ENCODE peak calls at places on chromosomes 5 and 9, in four cellular contexts. S is GM12878, I is HCT116, Y is A673. F is an unnamed sample.
A peak's percentile ranks its signal among the peaks of the same experiment; 100 is the strongest.

GRCh38 chr9:137583347-137583746 is 4.6 kb upstream of the DPH7 start:
- DNase-seq in S (no peak), I (no peak), Y (no peak), F (no peak)

GRCh38 chr5:998975-999501 is 9.6 kb upstream of the NKD2 start:
- DNase-seq in S (no peak), I (no peak), Y (no peak), F (no peak)

GRCh38 chr5:119274767-119275130 is 81.1 kb upstream of the TNFAIP8 start:
- DNase-seq in S (no peak), I (peak; percentile 18), Y (peak; percentile 35), F (no peak)

GRCh38 chr5:112077180-112077579 is 320.2 kb upstream of the NREP start:
- DNase-seq in S (peak; percentile 25), I (no peak), Y (no peak), F (no peak)

GRCh38 chr9:85136978-85137377 is 467.4 kb downstream of the NTRK2 start:
- DNase-seq in S (no peak), I (no peak), Y (no peak), F (no peak)

GRCh38 chr5:173315495-173316352 is 12.5 kb downstream of the STC2 start:
- DNase-seq in S (no peak), I (no peak), Y (peak; percentile 58), F (peak; percentile 45)

GRCh38 chr9:7298123-7298522 is 501.5 kb downstream of the DMAC1 start:
- DNase-seq in S (peak; percentile 92), I (no peak), Y (no peak), F (no peak)

GRCh38 chr9:101480386-101480785 is 44.8 kb upstream of the ALDOB start:
- DNase-seq in S (no peak), I (no peak), Y (no peak), F (no peak)

GRCh38 chr5:137129906-137130680 is 369.0 kb downstream of the SPOCK1 start:
- DNase-seq in S (no peak), I (no peak), Y (no peak), F (no peak)

GRCh38 chr9:134230092-134230941 is 66.0 kb upstream of the RNU6ATAC start:
- DNase-seq in S (no peak), I (no peak), Y (no peak), F (no peak)

GRCh38 chr9:31637861-31638260 is 746.6 kb upstream of the ACO1 start:
- DNase-seq in S (no peak), I (no peak), Y (no peak), F (no peak)

GRCh38 chr5:17401509-17402290 is 96.3 kb upstream of the TAF11L2 start:
- DNase-seq in S (no peak), I (no peak), Y (no peak), F (peak; percentile 68)

GRCh38 chr5:2286250-2286649 is 403.5 kb upstream of the IRX4 start:
- DNase-seq in S (no peak), I (no peak), Y (no peak), F (no peak)

GRCh38 chr5:124746916-124747769 is 704 bp upstream of the ZNF608 start:
- DNase-seq in S (peak; percentile 66), I (peak; percentile 80), Y (peak; percentile 84), F (peak; percentile 93)

GRCh38 chr5:134606726-134607125 is 25.9 kb downstream of the SAR1B start:
- DNase-seq in S (no peak), I (no peak), Y (no peak), F (no peak)

GRCh38 chr5:104598285-104598684 is 1035.7 kb upstream of the NUDT12 start:
- DNase-seq in S (no peak), I (no peak), Y (no peak), F (no peak)

GRCh38 chr9:75089369-75089766 is 1.1 kb downstream of the OSTF1 start:
- DNase-seq in S (no peak), I (no peak), Y (no peak), F (no peak)

GRCh38 chr9:35112257-35113020 is 3.2 kb downstream of the ATOSB start:
- DNase-seq in S (no peak), I (no peak), Y (no peak), F (no peak)

GRCh38 chr9:114220129-114220541 is 64.8 kb downstream of the COL27A1 start:
- DNase-seq in S (no peak), I (no peak), Y (no peak), F (no peak)

GRCh38 chr5:126464959-126465358 is 41.8 kb downstream of the GRAMD2B start:
- DNase-seq in S (no peak), I (no peak), Y (no peak), F (no peak)

GRCh38 chr5:89988129-89988528 is 421.4 kb downstream of the CETN3 start:
- DNase-seq in S (no peak), I (no peak), Y (peak; percentile 50), F (peak; percentile 41)

GRCh38 chr9:16214677-16215076 is 655.8 kb downstream of the BNC2 start:
- DNase-seq in S (no peak), I (no peak), Y (no peak), F (no peak)

GRCh38 chr5:126195410-126196100 is 227.7 kb upstream of the GRAMD2B start:
- DNase-seq in S (no peak), I (no peak), Y (no peak), F (no peak)

GRCh38 chr5:177997846-177998245 is 1.8 kb upstream of the PROP1 start:
- DNase-seq in S (no peak), I (no peak), Y (no peak), F (no peak)

GRCh38 chr5:158384535-158385421 is 525.8 kb upstream of the CLINT1 start:
- DNase-seq in S (no peak), I (peak; percentile 19), Y (no peak), F (no peak)

GRCh38 chr5:145787001-145787400 is 48.1 kb downstream of the PRELID2 start:
- DNase-seq in S (no peak), I (no peak), Y (no peak), F (no peak)

GRCh38 chr9:92745881-92746280 is 18.8 kb downstream of the BICD2 start:
- DNase-seq in S (no peak), I (no peak), Y (no peak), F (no peak)

GRCh38 chr5:133475986-133476385 is 136.4 kb downstream of the FSTL4 start:
- DNase-seq in S (no peak), I (no peak), Y (no peak), F (no peak)

GRCh38 chr5:51990661-51991180 is 607.5 kb downstream of the ISL1 start:
- DNase-seq in S (no peak), I (no peak), Y (no peak), F (no peak)

GRCh38 chr5:56273376-56274005 is 40.4 kb upstream of the ANKRD55 start:
- DNase-seq in S (no peak), I (no peak), Y (no peak), F (no peak)

GRCh38 chr9:89661956-89662717 is 57.3 kb downstream of the GADD45G start:
- DNase-seq in S (no peak), I (peak; percentile 35), Y (peak; percentile 93), F (peak; percentile 91)

GRCh38 chr5:160802567-160802966 is 49.4 kb downstream of the ATP10B start:
- DNase-seq in S (no peak), I (no peak), Y (no peak), F (peak; percentile 39)

GRCh38 chr5:9325549-9325948 is 220.3 kb downstream of the SEMA5A start:
- DNase-seq in S (no peak), I (no peak), Y (no peak), F (no peak)

GRCh38 chr5:78719504-78720233 is 71.1 kb upstream of the LHFPL2 start:
- DNase-seq in S (no peak), I (no peak), Y (no peak), F (no peak)

GRCh38 chr5:141441571-141442170 is 11.4 kb downstream of the PCDHGA12 start:
- DNase-seq in S (no peak), I (no peak), Y (no peak), F (no peak)
- H3K9me3 ChIP-seq in S (no peaks in the 10 kb centered on the region), I (no peaks in the 10 kb centered on the region), Y (peaks cover 8% of the 10 kb centered on the region), F (no peaks in the 10 kb centered on the region)

DNA sequence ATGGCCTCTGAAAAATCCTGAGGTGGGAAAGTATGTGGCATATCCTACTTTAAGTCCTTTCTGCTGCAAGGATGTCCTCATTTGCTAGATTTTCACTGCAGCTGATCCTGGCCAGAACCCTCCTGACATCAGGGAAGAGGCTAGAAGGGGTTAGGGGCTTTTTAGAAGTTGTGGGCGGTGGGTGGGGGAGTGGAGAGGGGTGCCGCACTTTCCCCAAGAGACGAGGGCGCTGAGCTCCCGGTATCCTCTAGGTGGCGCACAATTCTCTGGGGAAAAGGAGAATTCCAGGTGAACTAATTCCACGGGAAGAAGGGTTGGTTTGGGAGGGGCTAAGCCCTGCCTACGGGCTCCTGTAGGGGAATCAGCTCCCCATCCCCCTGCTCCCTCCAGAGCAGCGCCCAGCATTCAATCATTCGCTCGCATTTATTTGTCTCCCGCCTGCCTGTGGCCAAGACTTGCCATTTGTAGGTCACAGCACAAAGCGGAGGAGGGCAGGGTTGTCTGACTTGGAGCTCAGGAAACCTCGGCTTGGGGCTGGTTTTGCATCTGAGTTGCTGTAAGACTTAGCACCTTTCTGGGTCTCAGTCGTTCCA is 42.9 kb upstream of the HAND1 start:
- DNase-seq in S (no peak), I (peak; percentile 63), Y (peak; percentile 25), F (peak; percentile 90)
- TF ChIP-seq EZH2 in S (no peak), I (no peak), Y (no peak), F (peak; percentile 18)

GRCh38 chr5:34684281-34684979 is 28.3 kb downstream of the RAI14 start:
- DNase-seq in S (no peak), I (peak; percentile 24), Y (peak; percentile 80), F (peak; percentile 78)
- TF ChIP-seq CTCF in S (no peak), I (no peak), Y (no peak), F (no peak)

DNA sequence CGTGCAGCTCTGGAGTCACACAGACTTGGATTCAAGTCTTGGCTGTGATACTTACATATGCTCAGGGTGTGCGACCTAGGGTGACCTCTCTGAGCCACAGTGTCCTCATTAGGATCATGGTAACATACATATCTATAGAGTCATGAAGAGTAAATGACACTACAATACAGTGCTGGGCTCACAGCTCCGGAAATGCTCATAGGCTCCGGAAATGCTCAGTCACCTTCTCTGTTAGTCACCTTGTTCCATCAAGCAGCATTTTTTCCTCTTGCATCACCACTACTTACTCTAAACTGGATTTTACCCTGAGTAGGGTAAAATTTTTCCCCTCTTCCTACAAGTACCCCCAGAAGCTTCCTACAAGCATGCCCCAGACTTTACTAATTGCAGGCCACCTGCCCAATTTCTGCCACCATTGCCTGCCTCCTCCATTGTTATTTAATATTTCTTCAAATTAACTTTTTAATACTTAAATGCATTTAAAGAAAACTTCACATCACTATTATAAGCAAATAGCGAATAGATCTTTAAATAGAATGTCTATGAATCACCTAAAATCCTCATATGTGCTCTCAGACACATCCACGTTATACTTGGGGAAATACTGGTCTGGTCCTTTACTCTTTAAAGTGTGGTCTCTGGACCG is 147.6 kb upstream of the SPRY4 start:
- DNase-seq in S (no peak), I (peak; percentile 97), Y (peak; percentile 64), F (no peak)
- H3K9me3 ChIP-seq in S (no peaks in the 10 kb centered on the region), I (no peaks in the 10 kb centered on the region), Y (no peaks in the 10 kb centered on the region), F (no peaks in the 10 kb centered on the region)

F was measured in neural progenitor cell.